ENCODE peak calls at places on chromosomes 11 and 22, in four cellular contexts. M is DND-41; J is CD8-positive, alpha-beta T cell; K is sigmoid colon. B is an unnamed sample.
A peak's percentile ranks its signal among the peaks of the same experiment; 100 is the strongest.

GRCh38 chr22:49295465-49295743 is 532.3 kb downstream of the BRD1 start:
- DNase-seq in J (peak; percentile 5), K (no peak), M (no peak), B (no peak)

GRCh38 chr11:63537293-63538101 is 889 bp downstream of the PLAAT4 start:
- DNase-seq in J (no peak), K (peak; percentile 92), M (peak; percentile 33), B (no peak)

GRCh38 chr22:40250608-40251007 is 72.9 kb downstream of the TNRC6B start:
- DNase-seq in M (no peak), K (no peak), J (no peak), B (no peak)

GRCh38 chr11:1072821-1073231 is 1.8 kb upstream of the MUC2 start:
- DNase-seq in K (peak; percentile 33), M (no peak), J (no peak), B (no peak)

GRCh38 chr11:114049050-114049449 is 10.5 kb upstream of the ZBTB16 start:
- DNase-seq in M (no peak), J (no peak), K (no peak), B (no peak)

GRCh38 chr11:83257638-83258229 is 28.4 kb downstream of the CCDC90B start:
- DNase-seq in J (no peak), M (no peak), K (no peak), B (no peak)

GRCh38 chr11:120518356-120518755 is 6.8 kb downstream of the GRIK4 start:
- DNase-seq in M (no peak), K (peak; percentile 39), J (no peak), B (no peak)

GRCh38 chr22:40190501-40190900 is 12.8 kb downstream of the TNRC6B start:
- DNase-seq in J (no peak), M (no peak), K (no peak), B (no peak)

GRCh38 chr11:16871368-16871767 is 132.9 kb downstream of the C11orf58 start:
- DNase-seq in J (no peak), K (no peak), M (no peak), B (no peak)

GRCh38 chr11:111586305-111586915 is 15.8 kb upstream of the SIK2 start:
- DNase-seq in M (peak; percentile 33), J (peak; percentile 57), K (no peak), B (peak; percentile 22)

GRCh38 chr11:130313383-130314183 is 1.1 kb downstream of the ZBTB44 start:
- DNase-seq in J (no peak), M (no peak), K (no peak), B (no peak)

GRCh38 chr11:112963368-112963955 is 2.2 kb downstream of the NCAM1 start:
- DNase-seq in J (no peak), K (no peak), M (no peak), B (no peak)

GRCh38 chr11:102552447-102553200 is 22.1 kb upstream of the MMP7 start:
- DNase-seq in J (no peak), M (no peak), K (no peak), B (no peak)

GRCh38 chr11:119016216-119017009 is 1.7 kb downstream of the RPS25 start:
- DNase-seq in J (no peak), M (no peak), K (no peak), B (no peak)

GRCh38 chr11:30917859-30918478 is 331.8 kb upstream of the MPPED2 start:
- DNase-seq in J (no peak), M (peak; percentile 8), K (no peak), B (no peak)

GRCh38 chr22:38284042-38284402 is 11.2 kb upstream of the TMEM184B start:
- DNase-seq in M (no peak), J (no peak), K (peak; percentile 85), B (no peak)

GRCh38 chr22:44550666-44551491 is 52.8 kb upstream of the RTL6 start:
- DNase-seq in J (no peak), M (no peak), K (peak; percentile 96), B (no peak)

GRCh38 chr11:61429691-61430582 is at the start of the genes CPSF7 and SDHAF2:
- DNase-seq in J (peak; percentile 98), K (peak; percentile 98), M (peak; percentile 97), B (peak; percentile 97)

GRCh38 chr11:45048313-45048841 is 97.7 kb upstream of the TP53I11 start:
- DNase-seq in K (no peak), M (no peak), J (no peak), B (no peak)

GRCh38 chr11:112844530-112844929 is 116.7 kb upstream of the NCAM1 start:
- DNase-seq in M (no peak), K (peak; percentile 71), J (no peak), B (no peak)

GRCh38 chr11:114174712-114175495 is 115.4 kb downstream of the ZBTB16 start:
- DNase-seq in M (no peak), K (no peak), J (no peak), B (no peak)

GRCh38 chr11:17770048-17770652 is 35.6 kb downstream of the KCNC1 start:
- DNase-seq in K (no peak), J (no peak), M (peak; percentile 32), B (no peak)

GRCh38 chr22:43482310-43482625 is 70.5 kb downstream of the MPPED1 start:
- DNase-seq in K (no peak), J (no peak), M (no peak), B (no peak)

GRCh38 chr22:43479962-43480361 is 68.1 kb downstream of the MPPED1 start:
- DNase-seq in K (no peak), J (no peak), M (peak; percentile 7), B (no peak)

GRCh38 chr22:43483669-43484068 is 71.9 kb downstream of the MPPED1 start:
- DNase-seq in J (no peak), K (no peak), M (no peak), B (no peak)

GRCh38 chr22:43483266-43483665 is 71.5 kb downstream of the MPPED1 start:
- DNase-seq in K (no peak), J (no peak), M (no peak), B (no peak)

DNA sequence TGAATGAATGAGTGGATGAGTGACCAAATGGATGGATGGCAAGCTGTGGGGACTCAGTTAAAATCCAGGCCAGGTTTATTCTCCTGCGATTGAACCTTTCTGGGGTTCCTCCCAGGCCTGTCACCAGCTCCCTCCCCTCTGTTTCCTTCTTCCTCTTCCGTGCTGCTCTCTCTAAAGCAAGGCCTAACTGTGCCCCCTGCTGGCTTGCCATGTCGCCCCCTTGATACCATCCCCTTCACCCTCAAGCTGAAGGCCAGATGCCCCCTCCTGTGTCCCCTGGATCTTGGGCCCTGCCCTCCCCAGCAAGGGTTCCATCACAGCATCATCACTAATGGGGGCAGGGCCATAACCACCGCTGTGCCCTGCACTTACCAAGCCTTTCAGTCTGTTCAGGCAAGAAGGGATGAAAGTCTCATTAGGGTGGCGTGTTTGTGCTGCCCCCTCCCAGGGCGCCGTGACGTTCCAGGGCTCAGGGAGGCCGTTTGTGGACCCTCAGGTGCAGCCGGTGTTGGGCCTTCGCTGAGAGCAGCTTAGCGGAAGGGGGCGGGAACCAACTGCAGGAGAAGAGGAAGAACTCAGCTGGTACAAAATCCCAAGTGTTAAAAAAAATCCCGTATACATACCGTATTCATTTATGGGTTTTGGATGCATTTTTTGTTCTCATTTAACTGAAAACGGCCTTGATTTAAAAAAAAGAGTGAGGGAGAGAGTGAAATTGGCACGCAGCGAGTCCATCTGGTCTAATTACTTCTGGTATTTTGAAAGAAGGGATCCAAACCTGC is 69.9 kb downstream of the MPPED1 start:
- DNase-seq in J (no peak), K (no peak), M (peak; percentile 17), B (no peak)
- TF ChIP-seq CTCF in J (no peak), K (no peak), M (peak; percentile 52), B (no peak)

DNA sequence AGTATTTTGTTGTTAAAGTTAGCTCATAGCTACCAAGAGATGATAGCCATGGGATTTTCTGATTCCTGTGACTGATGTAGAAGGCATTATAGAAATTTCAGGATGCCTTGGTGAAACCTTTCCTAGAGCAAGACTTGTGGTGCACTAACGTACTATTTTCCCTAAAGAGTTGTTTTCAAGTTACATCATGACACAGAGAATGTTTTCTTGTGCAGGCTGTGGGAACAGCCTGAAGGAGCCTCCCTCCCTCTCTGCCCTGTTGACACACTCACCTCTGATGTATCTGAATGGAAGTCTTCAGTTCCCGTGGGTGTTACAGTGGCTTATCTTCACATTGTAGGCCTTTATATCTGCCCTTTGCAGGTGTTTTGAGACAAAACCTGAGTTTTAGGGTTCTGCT is 121.6 kb downstream of the LDLRAD3 start:
- DNase-seq in M (no peak), J (no peak), K (no peak), B (no peak)
- H3K9me3 ChIP-seq in M (peaks cover 5% of the 10 kb centered on the region), J (no peaks in the 10 kb centered on the region), K (peaks cover 2% of the 10 kb centered on the region), B (no peaks in the 10 kb centered on the region)

GRCh38 chr11:76918941-76919386 is 58.2 kb downstream of the ACER3 start:
- DNase-seq in K (no peak), J (no peak), M (peak; percentile 22), B (no peak)
- TF ChIP-seq CTCF in K (peak; percentile 70), J (peak; percentile 53), M (peak; percentile 79), B (peak; percentile 74)

DNA sequence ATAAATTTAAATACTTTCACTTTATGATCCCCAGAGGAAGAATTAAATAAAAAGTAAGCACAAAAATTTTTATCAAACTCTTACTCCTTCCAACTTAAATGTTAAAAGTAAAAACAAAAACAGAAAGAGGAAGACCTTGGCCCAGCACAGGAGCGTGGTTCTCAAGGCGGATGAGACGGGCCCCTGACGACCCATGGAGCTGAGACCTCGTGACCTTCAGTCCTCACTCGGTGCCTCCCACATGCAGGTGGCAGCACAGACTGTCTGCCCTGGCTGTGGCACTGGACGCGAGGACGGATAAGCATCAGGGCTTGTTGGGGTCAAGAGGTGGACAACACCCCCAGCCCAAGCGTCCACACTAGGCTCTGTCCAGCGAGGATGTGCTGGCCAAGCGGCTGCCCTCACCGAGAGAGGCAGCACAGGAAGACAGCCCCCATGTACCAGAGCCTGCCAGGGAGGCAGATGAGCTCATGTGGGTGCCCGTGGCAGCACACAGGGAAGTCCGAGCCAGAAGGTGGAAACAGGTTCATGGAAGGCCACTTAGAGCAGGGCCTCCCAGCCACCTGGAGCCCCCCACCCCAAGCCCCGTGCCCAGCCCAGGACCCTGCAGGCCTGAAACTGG is 1389.8 kb downstream of the TBC1D22A start:
- DNase-seq in M (no peak), K (no peak), J (no peak), B (no peak)
- H3K9me3 ChIP-seq in M (no peaks in the 10 kb centered on the region), K (no peaks in the 10 kb centered on the region), J (no peaks in the 10 kb centered on the region), B (no peaks in the 10 kb centered on the region)

GRCh38 chr11:12408156-12408770 is 30.9 kb downstream of the PARVA start:
- DNase-seq in M (no peak), J (no peak), K (no peak), B (no peak)

GRCh38 chr11:12409621-12410005 is 32.2 kb downstream of the PARVA start:
- DNase-seq in M (no peak), K (no peak), J (no peak), B (no peak)

GRCh38 chr11:12411806-12412727 is 34.7 kb downstream of the PARVA start:
- DNase-seq in K (peak; percentile 95), J (peak; percentile 21), M (peak; percentile 64), B (no peak)

GRCh38 chr11:12411395-12411794 is 34.0 kb downstream of the PARVA start:
- DNase-seq in M (no peak), K (no peak), J (no peak), B (no peak)

DNA sequence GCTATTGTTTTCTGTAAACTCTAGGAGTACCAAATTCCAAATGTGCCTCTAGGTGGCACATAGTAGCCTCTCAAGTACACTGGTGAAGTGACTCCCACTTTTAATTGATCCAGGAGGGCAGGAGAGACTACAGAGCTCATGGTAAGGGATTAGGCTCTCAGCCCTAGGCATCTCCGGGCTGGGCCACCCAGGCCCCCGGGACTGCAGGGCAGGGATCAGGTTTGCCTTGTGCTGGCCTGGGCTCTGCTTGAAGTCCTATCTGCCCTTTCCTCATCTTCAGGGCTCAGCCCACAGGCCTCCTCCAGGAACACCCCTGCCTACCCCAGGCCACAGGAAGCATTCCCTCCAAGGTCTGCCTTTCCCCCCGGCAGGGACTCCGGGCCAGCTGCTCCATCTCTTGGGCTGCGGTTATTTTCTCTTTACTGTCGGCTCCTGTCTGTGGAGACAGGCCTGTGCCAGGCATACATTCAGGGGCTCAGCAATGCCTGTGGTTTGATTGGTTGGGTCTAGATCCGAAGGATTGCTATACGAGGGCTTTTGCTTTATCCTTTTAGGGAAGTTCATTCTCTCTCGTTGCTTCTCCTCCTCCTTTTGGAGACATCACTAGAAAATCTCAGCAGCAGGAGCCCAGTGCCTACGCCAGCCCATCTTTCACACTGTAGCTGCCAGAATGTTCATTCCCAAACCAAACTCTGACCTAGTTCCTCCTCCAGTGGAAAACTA is 32.8 kb downstream of the PARVA start:
- DNase-seq in M (no peak), K (peak; percentile 92), J (no peak), B (no peak)
- TF ChIP-seq CTCF in M (no peak), K (no peak), J (no peak), B (no peak)